ENCODE peak calls at places on chromosome 4, in five cellular contexts. Q is stimulated activated CD8-positive, alpha-beta memory T cell treated with anti-CD3 and anti-CD28 coated beads, Interleukin-15, amount 100 ng/mL, for 24 hours; H is T-helper 2 cell; T is EL; N is ureter. R is an unnamed sample.

GRCh38 chr4:86482851-86483490 is 111.1 kb upstream of the PTPN13 start:
- DNase-seq in Q (no peak), H (no peak), T (peak), N (no peak), R (no peak)

GRCh38 chr4:156763511-156763910 is 208.1 kb downstream of the PDGFC start:
- DNase-seq in Q (no peak), H (no peak), T (no peak), N (no peak), R (no peak)

GRCh38 chr4:148006025-148006424 is 274.1 kb downstream of the ARHGAP10 start:
- DNase-seq in Q (no peak), H (no peak), T (no peak), N (no peak), R (no peak)

GRCh38 chr4:112058433-112058832 is 86.8 kb upstream of the FAM241A start:
- DNase-seq in Q (no peak), H (no peak), T (peak), N (no peak), R (no peak)

GRCh38 chr4:3468154-3468553 is 5.0 kb downstream of the DOK7 start:
- DNase-seq in Q (no peak), H (no peak), T (no peak), N (no peak), R (no peak)

GRCh38 chr4:17276821-17277220 is 235.1 kb downstream of the QDPR start:
- DNase-seq in Q (no peak), H (no peak), T (peak), N (peak), R (no peak)

GRCh38 chr4:1209821-1210220 is 37.4 kb upstream of the SPON2 start:
- DNase-seq in Q (no peak), H (no peak), T (no peak), N (peak), R (no peak)

GRCh38 chr4:141853091-141853734 is 216.8 kb downstream of the IL15 start:
- DNase-seq in Q (no peak), H (no peak), T (peak), N (no peak), R (no peak)

GRCh38 chr4:168183717-168184571 is 91.6 kb downstream of the ANXA10 start:
- DNase-seq in Q (no peak), H (no peak), T (peak), N (no peak), R (no peak)

GRCh38 chr4:70365479-70365878 is 4.9 kb downstream of the SMR3A start:
- DNase-seq in Q (no peak), H (no peak), T (peak), N (no peak), R (no peak)

GRCh38 chr4:76704133-76704881 is 193.6 kb downstream of the SOWAHB start:
- DNase-seq in Q (no peak), H (no peak), T (peak), N (no peak), R (no peak)

GRCh38 chr4:74217365-74217764 is 59.4 kb downstream of the MTHFD2L start:
- DNase-seq in Q (no peak), H (no peak), T (peak), N (no peak), R (no peak)

GRCh38 chr4:178066338-178066941 is 624.2 kb upstream of the AGA start:
- DNase-seq in Q (no peak), H (no peak), T (no peak), N (no peak), R (no peak)

GRCh38 chr4:185112104-185112503 is 31.0 kb upstream of the SLC25A4 start:
- DNase-seq in Q (no peak), H (no peak), T (peak), N (peak), R (no peak)

GRCh38 chr4:64882311-64883086 is 473.2 kb upstream of the TECRL start:
- DNase-seq in Q (no peak), H (no peak), T (no peak), N (no peak), R (no peak)

GRCh38 chr4:159906051-159906450 is 803.2 kb downstream of the RAPGEF2 start:
- DNase-seq in Q (no peak), H (no peak), T (no peak), N (no peak), R (no peak)

GRCh38 chr4:113575391-113575790 is 186.1 kb downstream of the CAMK2D start:
- DNase-seq in Q (no peak), H (no peak), T (peak), N (no peak), R (no peak)

GRCh38 chr4:134627386-134627785 is 425.8 kb upstream of the PABPC4L start:
- DNase-seq in Q (no peak), H (no peak), T (no peak), N (no peak), R (no peak)

GRCh38 chr4:132180020-132180427 is 969.1 kb upstream of the PCDH10 start:
- DNase-seq in Q (no peak), H (no peak), T (peak), N (no peak), R (no peak)

GRCh38 chr4:3304831-3305609 is 12.2 kb downstream of the RGS12 start:
- DNase-seq in Q (no peak), H (no peak), T (peak), N (no peak), R (no peak)

GRCh38 chr4:187357861-187358260 is 634.2 kb upstream of the FAT1 start:
- DNase-seq in Q (no peak), H (no peak), T (no peak), N (no peak), R (no peak)

GRCh38 chr4:82624819-82625218 is 63.0 kb upstream of the TMEM150C start:
- DNase-seq in Q (no peak), H (no peak), T (no peak), N (no peak), R (no peak)

GRCh38 chr4:38178666-38178995 is 218.4 kb downstream of the PTTG2 start:
- DNase-seq in Q (no peak), H (no peak), T (no peak), N (no peak), R (no peak)

GRCh38 chr4:169271692-169272007 is 894 bp upstream of the SH3RF1 start:
- DNase-seq in Q (no peak), H (no peak), T (no peak), N (no peak), R (no peak)

GRCh38 chr4:94015956-94016355 is 187.4 kb downstream of the ATOH1 start:
- DNase-seq in Q (no peak), H (no peak), T (no peak), N (no peak), R (no peak)

GRCh38 chr4:54781771-54782170 is 124.0 kb downstream of the KIT start:
- DNase-seq in Q (no peak), H (no peak), T (peak), N (peak), R (no peak)

GRCh38 chr4:123398151-123398802 is 1.7 kb downstream of the SPRY1 start:
- DNase-seq in Q (peak), H (peak), T (peak), N (peak), R (peak)

GRCh38 chr4:73735231-73735630 is 5.1 kb upstream of the CXCL8 start:
- DNase-seq in Q (no peak), H (no peak), T (peak), N (no peak), R (no peak)

GRCh38 chr4:25535701-25536473 is 119.8 kb upstream of the SLC34A2 start:
- DNase-seq in Q (no peak), H (no peak), T (no peak), N (no peak), R (no peak)

GRCh38 chr4:108483077-108483476 is 137.3 kb upstream of the RPL34 start:
- DNase-seq in Q (no peak), H (no peak), T (peak), N (no peak), R (no peak)

GRCh38 chr4:161254375-161254774 is 909.4 kb downstream of the FSTL5 start:
- DNase-seq in Q (no peak), H (no peak), T (no peak), N (no peak), R (no peak)

GRCh38 chr4:151644625-151645024 is 116.2 kb downstream of the GATB start:
- DNase-seq in Q (no peak), H (no peak), T (peak), N (no peak), R (no peak)

GRCh38 chr4:24816797-24817196 is 21.4 kb downstream of the SOD3 start:
- DNase-seq in Q (no peak), H (no peak), T (no peak), N (no peak), R (no peak)

GRCh38 chr4:11480683-11481082 is 52.0 kb upstream of the HS3ST1 start:
- DNase-seq in Q (no peak), H (no peak), T (no peak), N (no peak), R (no peak)

GRCh38 chr4:175412744-175413143 is 399.3 kb downstream of the GPM6A start:
- DNase-seq in Q (no peak), H (no peak), T (peak), N (no peak), R (no peak)

GRCh38 chr4:184273166-184274147 is 55.8 kb upstream of the ENPP6 start:
- DNase-seq in Q (no peak), H (no peak), T (no peak), N (peak), R (no peak)

GRCh38 chr4:46922205-46922604 is 13.2 kb upstream of the COX7B2 start:
- DNase-seq in Q (no peak), H (no peak), T (no peak), N (no peak), R (no peak)

GRCh38 chr4:149164282-149164681 is 651.4 kb downstream of the IQCM start:
- DNase-seq in Q (no peak), H (no peak), T (peak), N (no peak), R (no peak)

GRCh38 chr4:5142726-5143125 is 91.4 kb downstream of the STK32B start:
- DNase-seq in Q (no peak), H (no peak), T (peak), N (peak), R (no peak)

GRCh38 chr4:139050436-139050835 is 34.9 kb downstream of the NOCT start:
- DNase-seq in Q (no peak), H (no peak), T (peak), N (no peak), R (no peak)

R was measured in effector memory CD4-positive, alpha-beta T cell.